ENCODE peak calls at places on chromosomes 12 and 14, in five cellular contexts. D is psoas muscle; W is CD8-positive, alpha-beta memory T cell; P is upper lobe of right lung; E is adrenal gland. O is an unnamed sample.

GRCh38 chr12:51392556-51393237 is 1.5 kb upstream of the GALNT6 start:
- DNase-seq in E (peak), W (peak), P (no peak), D (no peak), O (no peak)

GRCh38 chr12:30691122-30691879 is 4.4 kb downstream of the IPO8 start:
- DNase-seq in D (peak), W (no peak), P (no peak), E (peak), O (peak)

GRCh38 chr12:119902084-119902509 is 25.0 kb upstream of the CIT start:
- DNase-seq in P (peak), D (no peak), W (peak), E (peak), O (peak)

GRCh38 chr14:56131865-56132830 is 13.9 kb downstream of the PELI2 start:
- DNase-seq in E (no peak), D (no peak), P (no peak), W (no peak), O (no peak)

GRCh38 chr14:60680511-60680910 is 31.2 kb upstream of the SIX1 start:
- DNase-seq in P (no peak), D (no peak), W (no peak), E (no peak), O (no peak)

GRCh38 chr14:61218765-61219164 is 62.4 kb downstream of the TMEM30B start:
- DNase-seq in P (no peak), E (no peak), W (no peak), D (peak), O (peak)

GRCh38 chr14:100890044-100890443 is 13.5 kb downstream of the RTL1 start:
- DNase-seq in E (peak), W (peak), P (peak), D (no peak), O (no peak)

GRCh38 chr14:31934767-31935266 is 142.3 kb upstream of the ARHGAP5 start:
- DNase-seq in D (no peak), P (no peak), E (peak), W (no peak), O (peak)

GRCh38 chr14:73234586-73235394 is 2.5 kb upstream of the PAPLN start:
- DNase-seq in P (no peak), E (no peak), W (no peak), D (no peak), O (no peak)

GRCh38 chr12:56119361-56119796 is 1.3 kb downstream of the ZC3H10 start:
- DNase-seq in W (peak), P (no peak), E (peak), D (peak), O (peak)

GRCh38 chr14:58752782-58753181 is 115.0 kb downstream of the DACT1 start:
- DNase-seq in W (no peak), P (peak), D (peak), E (peak), O (no peak)

GRCh38 chr14:51576899-51577298 is 74.8 kb upstream of the FRMD6 start:
- DNase-seq in P (no peak), W (no peak), D (no peak), E (no peak), O (no peak)

GRCh38 chr12:94305293-94305957 is 154.2 kb downstream of the CEP83 start:
- DNase-seq in D (no peak), P (no peak), W (no peak), E (no peak), O (no peak)

GRCh38 chr12:81143057-81143456 is 65.2 kb downstream of the ACSS3 start:
- DNase-seq in D (no peak), E (no peak), W (no peak), P (no peak), O (no peak)

GRCh38 chr12:31929140-31929526 is 30.1 kb upstream of the RESF1 start:
- DNase-seq in W (no peak), D (no peak), E (no peak), P (no peak), O (no peak)

GRCh38 chr12:48000878-48001321 is 3.4 kb downstream of the COL2A1 start:
- DNase-seq in D (no peak), P (no peak), W (no peak), E (peak), O (peak)

GRCh38 chr12:104546575-104546974 is 89.8 kb downstream of the CHST11 start:
- DNase-seq in W (no peak), D (no peak), E (no peak), P (peak), O (no peak)

GRCh38 chr14:101721951-101722661 is 39.4 kb upstream of the PPP2R5C start:
- DNase-seq in E (no peak), D (peak), P (no peak), W (peak), O (peak)

GRCh38 chr14:32129124-32129523 is 52.0 kb downstream of the ARHGAP5 start:
- DNase-seq in W (no peak), D (no peak), E (no peak), P (no peak), O (no peak)

DNA sequence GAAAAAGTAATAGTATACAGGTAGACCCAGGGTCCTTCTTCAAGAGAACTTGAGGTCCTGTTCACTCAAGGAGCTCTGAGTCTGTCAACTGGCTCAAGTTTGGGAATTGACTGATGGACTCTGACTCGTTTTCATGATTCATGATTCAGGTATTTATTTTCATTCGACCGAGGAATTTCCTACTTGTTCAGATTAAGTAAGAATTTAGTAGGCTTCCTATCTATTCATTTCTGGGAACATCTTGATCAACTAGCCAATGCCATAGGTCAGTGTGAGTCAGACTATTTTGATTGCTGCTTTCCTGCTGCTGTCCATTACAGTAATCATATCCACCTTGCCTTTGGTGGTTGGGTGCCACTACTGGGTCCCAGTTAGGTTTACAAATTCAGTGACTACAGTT is 6.1 kb downstream of the FAM186A start:
- DNase-seq in E (no peak), D (no peak), W (no peak), P (no peak), O (no peak)
- H3K4me3 ChIP-seq in E (no peak), D (no peak), W (no peak), P (no peak), O (no peak)

DNA sequence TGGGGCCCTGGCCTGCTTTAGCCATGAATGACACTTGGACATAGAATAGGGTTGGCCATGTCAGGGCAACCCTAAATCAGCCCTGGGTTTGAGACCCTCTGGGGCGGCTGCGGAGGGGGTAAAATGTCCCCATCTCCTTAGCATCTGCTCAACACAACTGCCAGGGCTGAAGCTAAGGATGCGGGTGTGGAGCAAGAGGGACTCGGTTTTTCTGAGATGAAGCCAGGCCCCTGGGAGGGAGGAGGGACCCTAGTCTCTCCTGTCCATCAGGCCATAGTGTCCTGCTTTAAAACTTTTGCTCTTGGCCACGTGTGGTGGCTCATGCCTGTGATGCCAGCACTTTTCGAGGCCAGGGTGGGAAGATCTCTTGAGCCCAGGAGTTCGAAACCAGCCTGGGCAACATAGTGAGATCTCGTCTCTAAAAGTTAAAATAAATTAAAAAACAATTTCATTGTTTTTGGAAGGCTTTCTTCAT is 778 bp upstream of the C1R start:
- DNase-seq in P (peak), W (no peak), D (peak), E (peak), O (no peak)
- H3K27ac ChIP-seq in P (peak), W (no peak), D (peak), E (peak), O (no peak)

GRCh38 chr14:21070610-21071224 is 613 bp downstream of the ARHGEF40 start:
- DNase-seq in E (peak), W (peak), P (no peak), D (peak), O (no peak)

GRCh38 chr14:21072781-21073339 is 2.8 kb downstream of the ARHGEF40 start:
- DNase-seq in D (no peak), W (no peak), E (no peak), P (no peak), O (no peak)

GRCh38 chr14:21073921-21074320 is 3.8 kb downstream of the ARHGEF40 start:
- DNase-seq in E (no peak), W (no peak), D (no peak), P (no peak), O (no peak)

GRCh38 chr14:21071225-21072041 is 1.3 kb downstream of the ARHGEF40 start:
- DNase-seq in W (peak), P (peak), D (peak), E (peak), O (peak)

GRCh38 chr14:21072102-21072501 is 2.0 kb downstream of the ARHGEF40 start:
- DNase-seq in E (no peak), W (no peak), P (no peak), D (no peak), O (peak)
- H3K4me3 ChIP-seq in E (no peak), W (no peak), P (peak), D (peak), O (peak)

GRCh38 chr14:37403656-37404055 is 191.4 kb downstream of the FOXA1 start:
- DNase-seq in P (no peak), W (no peak), D (no peak), E (no peak), O (no peak)

GRCh38 chr14:37401093-37401492 is 194.0 kb downstream of the FOXA1 start:
- DNase-seq in D (no peak), P (no peak), W (no peak), E (no peak), O (no peak)

GRCh38 chr14:37411079-37411735 is 183.8 kb downstream of the FOXA1 start:
- DNase-seq in E (no peak), W (no peak), P (no peak), D (no peak), O (no peak)

DNA sequence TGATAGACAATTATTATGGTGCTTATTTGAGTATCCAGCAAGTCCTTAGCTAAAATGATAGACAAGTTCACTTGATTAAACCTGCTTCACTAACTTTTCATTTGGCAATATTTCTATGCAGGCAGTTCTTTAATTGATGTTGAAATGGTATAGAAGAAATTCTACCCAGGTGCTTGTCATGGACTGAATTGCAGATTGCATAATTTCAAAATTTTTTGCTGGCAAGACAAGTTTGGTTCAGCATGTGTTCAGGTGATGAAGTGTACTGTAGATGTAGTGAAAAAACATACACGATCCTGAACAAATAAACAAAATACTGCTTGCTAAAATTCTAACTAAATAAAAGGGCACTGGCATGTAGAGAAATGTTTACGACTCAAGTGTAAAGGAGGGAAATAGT is 189.0 kb downstream of the FOXA1 start:
- DNase-seq in E (no peak), P (no peak), W (no peak), D (no peak), O (no peak)
- H3K27ac ChIP-seq in E (no peak), P (no peak), W (no peak), D (no peak), O (no peak)

DNA sequence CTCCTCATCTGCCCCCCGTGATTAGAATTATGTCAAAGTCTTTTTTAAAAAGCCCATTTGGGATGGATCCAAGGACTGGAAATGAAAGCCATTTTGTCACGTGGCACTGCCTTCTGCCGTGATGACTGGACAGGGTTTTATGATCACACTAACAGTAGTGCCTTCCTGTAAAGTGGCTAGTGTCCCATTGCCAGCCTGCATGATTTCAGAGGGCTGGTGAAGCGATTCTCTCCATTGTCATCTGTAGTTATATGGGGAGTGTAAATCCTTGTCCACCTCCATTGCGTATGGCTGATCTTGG is 37.6 kb downstream of the CFAP251 start:
- DNase-seq in W (no peak), P (no peak), E (peak), D (no peak), O (no peak)
- H3K4me3 ChIP-seq in W (no peak), P (no peak), E (no peak), D (no peak), O (no peak)

GRCh38 chr14:96793547-96793946 is 3.6 kb upstream of the VRK1 start:
- DNase-seq in D (no peak), P (no peak), W (no peak), E (no peak), O (no peak)
- H3K27ac ChIP-seq in D (no peak), P (no peak), W (no peak), E (no peak), O (no peak)

GRCh38 chr14:91357272-91357671 is 60.3 kb downstream of the CCDC88C start:
- DNase-seq in P (no peak), D (no peak), W (peak), E (no peak), O (no peak)

GRCh38 chr14:91358654-91359210 is 58.9 kb downstream of the CCDC88C start:
- DNase-seq in E (no peak), W (no peak), P (no peak), D (no peak), O (no peak)

GRCh38 chr14:91356218-91356763 is 61.3 kb downstream of the CCDC88C start:
- DNase-seq in D (no peak), W (peak), P (no peak), E (no peak), O (no peak)

GRCh38 chr14:91354979-91355685 is 62.5 kb downstream of the CCDC88C start:
- DNase-seq in W (peak), P (no peak), E (no peak), D (no peak), O (no peak)

GRCh38 chr14:91357731-91358319 is 59.8 kb downstream of the CCDC88C start:
- DNase-seq in W (peak), D (no peak), E (no peak), P (no peak), O (no peak)
- H3K4me3 ChIP-seq in W (no peak), D (no peak), E (no peak), P (no peak), O (no peak)

DNA sequence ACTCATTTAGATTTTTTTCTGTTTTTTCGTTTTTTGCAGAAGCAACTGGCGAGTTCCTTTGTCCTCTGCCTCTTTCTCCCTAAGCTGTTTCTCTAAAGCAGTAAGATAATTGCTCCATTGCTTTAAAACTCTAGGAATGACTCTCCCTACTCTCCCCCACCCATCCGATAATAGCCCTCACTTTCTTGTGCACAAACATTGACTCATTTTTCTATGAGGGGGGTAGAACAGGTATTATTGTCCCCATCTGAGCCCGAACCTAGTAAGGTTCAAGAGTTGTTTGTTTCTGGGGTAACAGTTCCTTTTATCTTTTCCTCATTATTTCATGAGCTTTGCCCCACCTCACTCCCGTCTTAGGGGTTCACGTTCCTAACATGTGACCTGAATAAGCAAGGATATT is 190.5 kb downstream of the EMP1 start:
- DNase-seq in P (no peak), E (no peak), W (no peak), D (no peak), O (no peak)
- H3K27ac ChIP-seq in P (no peak), E (no peak), W (no peak), D (no peak), O (no peak)